ENCODE peak calls at places on chromosomes 1 and 21, in five cellular contexts. J is pancreas; V is activated CD4-positive, alpha-beta T cell treated with anti-CD3 and anti-CD28 coated beads for 24 hours; I is small intestine; Q is activated naive CD4-positive, alpha-beta T cell treated with anti-CD3 and anti-CD28 coated beads, Interleukin-2, amount 10 ng/mL, durations not matched to agents 7 days and 5 days. Y is an unnamed sample.

GRCh38 chr1:161998811-161999210 is 24.9 kb downstream of the OLFML2B start:
- DNase-seq in I (no peak), J (no peak), V (no peak), Q (no peak), Y (no peak)

GRCh38 chr1:117710710-117711109 is 104.9 kb downstream of the TENT5C start:
- DNase-seq in J (no peak), I (no peak), Q (no peak), V (no peak), Y (no peak)

GRCh38 chr21:25831300-25831699 is 96.5 kb downstream of the GABPA start:
- DNase-seq in V (no peak), Q (no peak), J (no peak), I (peak; percentile 1), Y (no peak)

GRCh38 chr1:38994196-38994595 is 3.1 kb downstream of the AKIRIN1 start:
- DNase-seq in V (no peak), I (no peak), J (no peak), Q (no peak), Y (no peak)

GRCh38 chr1:67843335-67843734 is 10.1 kb upstream of the GNG12 start:
- DNase-seq in I (no peak), V (no peak), Q (no peak), J (no peak), Y (no peak)

GRCh38 chr1:33119050-33119449 is 38.1 kb downstream of the AZIN2 start:
- DNase-seq in I (no peak), J (no peak), Q (no peak), V (no peak), Y (no peak)

GRCh38 chr21:34544032-34544496 is 32.1 kb upstream of the KCNE1 start:
- DNase-seq in V (peak; percentile 9), Q (peak; percentile 51), J (peak; percentile 88), I (peak; percentile 94), Y (peak; percentile 13)

GRCh38 chr1:210272666-210273065 is 40.1 kb downstream of the SERTAD4 start:
- DNase-seq in J (no peak), Q (no peak), V (no peak), I (no peak), Y (no peak)

GRCh38 chr1:17059391-17060128 is 5.7 kb upstream of the SDHB start:
- DNase-seq in Q (peak; percentile 61), V (no peak), I (peak; percentile 64), J (peak; percentile 78), Y (peak; percentile 25)

GRCh38 chr1:227466039-227466645 is 97.2 kb upstream of the ZNF678 start:
- DNase-seq in Q (no peak), V (no peak), I (no peak), J (no peak), Y (no peak)

GRCh38 chr1:183093821-183094287 is 70.6 kb downstream of the LAMC1 start:
- DNase-seq in V (no peak), I (no peak), Q (no peak), J (no peak), Y (no peak)

GRCh38 chr1:228735871-228736586 is 750 bp downstream of the RHOU start:
- DNase-seq in I (peak; percentile 85), Q (peak; percentile 55), J (peak; percentile 63), V (no peak), Y (no peak)

GRCh38 chr1:119871881-119872280 is 24.4 kb downstream of the ADAM30 start:
- DNase-seq in I (no peak), J (no peak), Q (no peak), V (no peak), Y (no peak)

GRCh38 chr1:89525169-89525855 is 683 bp downstream of the LRRC8B start:
- DNase-seq in J (no peak), I (peak; percentile 66), Q (peak; percentile 56), V (no peak), Y (no peak)

GRCh38 chr1:30618335-30618747 is 105.0 kb downstream of the MATN1 start:
- DNase-seq in Q (no peak), I (peak; percentile 3), J (no peak), V (no peak), Y (no peak)

GRCh38 chr1:151062738-151063371 is 2.7 kb downstream of the MLLT11 start:
- DNase-seq in J (no peak), V (no peak), Q (no peak), I (no peak), Y (no peak)

GRCh38 chr1:10045480-10046355 is 13.0 kb downstream of the UBE4B start:
- DNase-seq in Q (no peak), I (no peak), J (peak; percentile 78), V (no peak), Y (no peak)

GRCh38 chr1:17874231-17874630 is 119.1 kb downstream of the ACTL8 start:
- DNase-seq in I (no peak), Q (no peak), J (no peak), V (no peak), Y (no peak)

GRCh38 chr1:30385246-30385940 is 338.0 kb downstream of the MATN1 start:
- DNase-seq in V (no peak), Q (no peak), J (no peak), I (no peak), Y (no peak)

GRCh38 chr1:75233302-75233929 is 99.2 kb downstream of the LHX8 start:
- DNase-seq in V (no peak), J (no peak), I (peak; percentile 42), Q (no peak), Y (peak; percentile 13)

GRCh38 chr1:29808141-29808995 is 572.0 kb downstream of the PTPRU start:
- DNase-seq in J (no peak), Q (no peak), V (no peak), I (no peak), Y (no peak)

GRCh38 chr21:43290529-43291346 is 121.9 kb downstream of the CRYAA start:
- DNase-seq in V (no peak), J (no peak), I (no peak), Q (no peak), Y (no peak)

GRCh38 chr1:228363686-228364067 is 43.0 kb downstream of the TRIM11 start:
- DNase-seq in V (no peak), I (no peak), Q (no peak), J (no peak), Y (no peak)

GRCh38 chr1:52727956-52728656 is 1.9 kb downstream of the ZYG11B start:
- DNase-seq in I (no peak), J (no peak), V (no peak), Q (no peak), Y (no peak)

GRCh38 chr1:94463765-94464330 is 45.7 kb downstream of the ABCD3 start:
- DNase-seq in Q (peak; percentile 23), V (no peak), J (peak; percentile 29), I (peak; percentile 74), Y (peak; percentile 24)

GRCh38 chr1:25117233-25117823 is 115.0 kb downstream of the SYF2 start:
- DNase-seq in I (peak; percentile 59), Q (peak; percentile 38), J (no peak), V (no peak), Y (no peak)

GRCh38 chr1:32539584-32540571 is 651 bp downstream of the ZBTB8A start:
- DNase-seq in V (no peak), I (peak; percentile 39), J (peak; percentile 27), Q (no peak), Y (no peak)

GRCh38 chr1:193348126-193349045 is 162.0 kb upstream of the B3GALT2 start:
- DNase-seq in J (no peak), Q (no peak), V (no peak), I (no peak), Y (no peak)

GRCh38 chr1:21539933-21540332 is 30.7 kb downstream of the ALPL start:
- DNase-seq in Q (no peak), V (no peak), J (no peak), I (no peak), Y (no peak)

GRCh38 chr1:168136709-168137514 is at the start of gene GPR161:
- DNase-seq in J (peak; percentile 74), I (peak; percentile 41), V (no peak), Q (peak; percentile 55), Y (no peak)

GRCh38 chr1:69567847-69568434 is at the start of gene LRRC7:
- DNase-seq in V (no peak), Q (no peak), J (peak; percentile 10), I (no peak), Y (no peak)

GRCh38 chr21:41840880-41841279 is 38.3 kb downstream of the PRDM15 start:
- DNase-seq in I (no peak), J (no peak), V (no peak), Q (no peak), Y (no peak)

GRCh38 chr21:43575466-43575841 is 83.8 kb downstream of the HSF2BP start:
- DNase-seq in J (no peak), Q (no peak), I (no peak), V (no peak), Y (no peak)

GRCh38 chr1:65420590-65421340 is at the start of the genes LEPR and LEPROT:
- DNase-seq in Q (no peak), I (no peak), J (no peak), V (no peak), Y (peak; percentile 98)